ENCODE peak calls at places on chromosome 2, in six cellular contexts. H is ELR, A is WERI-Rb-1, B is AG09309, E is foreskin melanocyte, R is M059J. U is an unnamed sample.

GRCh38 chr2:98607741-98608117 is 583 bp downstream of the COA5 start:
- DNase-seq in H (peak), A (no peak), B (no peak), E (no peak), R (no peak), U (no peak)

GRCh38 chr2:56130463-56131070 is 53.2 kb upstream of the CCDC85A start:
- DNase-seq in H (peak), A (peak), B (no peak), E (peak), R (peak), U (peak)

GRCh38 chr2:60861736-60862135 is 19.6 kb upstream of the REL start:
- DNase-seq in H (peak), A (no peak), B (no peak), E (no peak), R (no peak), U (peak)

GRCh38 chr2:85444629-85445028 is 26.1 kb downstream of the SH2D6 start:
- DNase-seq in H (no peak), A (no peak), B (no peak), E (no peak), R (no peak), U (no peak)

GRCh38 chr2:68936462-68936861 is 16.2 kb downstream of the GKN2 start:
- DNase-seq in H (peak), A (no peak), B (no peak), E (no peak), R (peak), U (peak)

GRCh38 chr2:180907731-180908130 is 72.7 kb upstream of the UBE2E3 start:
- DNase-seq in H (peak), A (no peak), B (no peak), E (no peak), R (peak), U (peak)

GRCh38 chr2:10930731-10931516 is 19.2 kb downstream of the KCNF1 start:
- DNase-seq in H (peak), A (no peak), B (no peak), E (no peak), R (no peak), U (no peak)

GRCh38 chr2:157789161-157789720 is 86.9 kb downstream of the ACVR1 start:
- DNase-seq in H (no peak), A (no peak), B (no peak), E (no peak), R (no peak), U (no peak)

GRCh38 chr2:160375802-160376469 is 117.7 kb downstream of the RBMS1 start:
- DNase-seq in H (peak), A (no peak), B (no peak), E (peak), R (peak), U (no peak)

GRCh38 chr2:705971-706511 is 28.8 kb upstream of the TMEM18 start:
- DNase-seq in H (no peak), A (no peak), B (no peak), E (no peak), R (no peak), U (no peak)

GRCh38 chr2:160630801-160631590 is 137.4 kb upstream of the RBMS1 start:
- DNase-seq in H (no peak), A (no peak), B (no peak), E (no peak), R (peak), U (peak)

GRCh38 chr2:96214554-96214953 is 5.9 kb upstream of the STARD7 start:
- DNase-seq in H (no peak), A (no peak), B (no peak), E (no peak), R (no peak), U (no peak)

GRCh38 chr2:118046628-118047210 is 32.8 kb upstream of the CCDC93 start:
- DNase-seq in H (peak), A (no peak), B (no peak), E (peak), R (peak), U (peak)

GRCh38 chr2:38789689-38790088 is 11.7 kb downstream of the GEMIN6 start:
- DNase-seq in H (no peak), A (no peak), B (no peak), E (no peak), R (no peak), U (no peak)

GRCh38 chr2:72965770-72966430 is 48.6 kb downstream of the EMX1 start:
- DNase-seq in H (no peak), A (no peak), B (no peak), E (no peak), R (no peak), U (no peak)

GRCh38 chr2:73993376-73993775 is 8.7 kb downstream of the TET3 start:
- DNase-seq in H (peak), A (no peak), B (no peak), E (no peak), R (peak), U (no peak)

GRCh38 chr2:8149985-8150547 is 531.8 kb upstream of the ID2 start:
- DNase-seq in H (no peak), A (no peak), B (no peak), E (no peak), R (peak), U (peak)

GRCh38 chr2:238077292-238077691 is 16.5 kb downstream of the SCLY start:
- DNase-seq in H (no peak), A (no peak), B (no peak), E (no peak), R (no peak), U (no peak)

U was measured in RPMI7951.